ENCODE peak calls at places on chromosomes 1 and 21, in eight cellular contexts. One of them, this sample, is unnamed.

GRCh38 chr1:12552111-12552888 is 65.7 kb downstream of the DHRS3 start:
- DNase-seq in NCI-H2081 treated with DMSO at 0.1 percent for 48 hours: no peak
- DNase-seq in germinal center: no peak
- DNase-seq in neural progenitor cell: no peak
- DNase-seq in CD4-positive, CD25-positive, alpha-beta regulatory T cell: no peak
- DNase-seq in SHP77: no peak
- DNase-seq in activated T-helper 1 cell treated with Interleukin-2 at 50 U/mL for 16 hours: no peak
- DNase-seq in stimulated activated CD4-positive, alpha-beta T cell treated with anti-CD3 and anti-CD28 coated beads, Interleukin-1b, Interleukin-23, amount 100 ng/mL, for 24 hours: no peak
- DNase-seq in this sample: no peak

GRCh38 chr21:33185852-33186251 is 43.9 kb upstream of the IFNAR2 start:
- DNase-seq in activated T-helper 1 cell treated with Interleukin-2 at 50 U/mL for 16 hours: no peak
- DNase-seq in germinal center: no peak
- DNase-seq in NCI-H2081 treated with DMSO at 0.1 percent for 48 hours: no peak
- DNase-seq in SHP77: no peak
- DNase-seq in CD4-positive, CD25-positive, alpha-beta regulatory T cell: peak; percentile 86
- DNase-seq in stimulated activated CD4-positive, alpha-beta T cell treated with anti-CD3 and anti-CD28 coated beads, Interleukin-1b, Interleukin-23, amount 100 ng/mL, for 24 hours: no peak
- DNase-seq in neural progenitor cell: no peak
- DNase-seq in this sample: no peak

GRCh38 chr1:26021647-26022403 is at the start of gene EXTL1:
- DNase-seq in germinal center: no peak
- DNase-seq in CD4-positive, CD25-positive, alpha-beta regulatory T cell: no peak
- DNase-seq in NCI-H2081 treated with DMSO at 0.1 percent for 48 hours: no peak
- DNase-seq in neural progenitor cell: peak; percentile 91
- DNase-seq in activated T-helper 1 cell treated with Interleukin-2 at 50 U/mL for 16 hours: no peak
- DNase-seq in SHP77: no peak
- DNase-seq in stimulated activated CD4-positive, alpha-beta T cell treated with anti-CD3 and anti-CD28 coated beads, Interleukin-1b, Interleukin-23, amount 100 ng/mL, for 24 hours: no peak
- DNase-seq in this sample: no peak

GRCh38 chr1:201346337-201346939 is 31.0 kb downstream of the TNNT2 start:
- DNase-seq in activated T-helper 1 cell treated with Interleukin-2 at 50 U/mL for 16 hours: no peak
- DNase-seq in stimulated activated CD4-positive, alpha-beta T cell treated with anti-CD3 and anti-CD28 coated beads, Interleukin-1b, Interleukin-23, amount 100 ng/mL, for 24 hours: no peak
- DNase-seq in SHP77: no peak
- DNase-seq in neural progenitor cell: peak; percentile 80
- DNase-seq in NCI-H2081 treated with DMSO at 0.1 percent for 48 hours: no peak
- DNase-seq in germinal center: peak; percentile 28
- DNase-seq in CD4-positive, CD25-positive, alpha-beta regulatory T cell: peak; percentile 21
- DNase-seq in this sample: no peak

GRCh38 chr1:229420765-229421164 is 13.1 kb downstream of the ACTA1 start:
- DNase-seq in activated T-helper 1 cell treated with Interleukin-2 at 50 U/mL for 16 hours: no peak
- DNase-seq in SHP77: no peak
- DNase-seq in NCI-H2081 treated with DMSO at 0.1 percent for 48 hours: no peak
- DNase-seq in stimulated activated CD4-positive, alpha-beta T cell treated with anti-CD3 and anti-CD28 coated beads, Interleukin-1b, Interleukin-23, amount 100 ng/mL, for 24 hours: no peak
- DNase-seq in germinal center: no peak
- DNase-seq in neural progenitor cell: no peak
- DNase-seq in CD4-positive, CD25-positive, alpha-beta regulatory T cell: no peak
- DNase-seq in this sample: no peak

GRCh38 chr1:203342192-203342940 is 8.6 kb downstream of the FMOD start:
- DNase-seq in neural progenitor cell: peak; percentile 79
- DNase-seq in germinal center: peak; percentile 77
- DNase-seq in activated T-helper 1 cell treated with Interleukin-2 at 50 U/mL for 16 hours: no peak
- DNase-seq in CD4-positive, CD25-positive, alpha-beta regulatory T cell: peak; percentile 53
- DNase-seq in NCI-H2081 treated with DMSO at 0.1 percent for 48 hours: no peak
- DNase-seq in stimulated activated CD4-positive, alpha-beta T cell treated with anti-CD3 and anti-CD28 coated beads, Interleukin-1b, Interleukin-23, amount 100 ng/mL, for 24 hours: no peak
- DNase-seq in SHP77: peak; percentile 37
- DNase-seq in this sample: no peak

GRCh38 chr1:27569088-27569459 is 34.9 kb downstream of the AHDC1 start:
- DNase-seq in neural progenitor cell: peak; percentile 44
- DNase-seq in stimulated activated CD4-positive, alpha-beta T cell treated with anti-CD3 and anti-CD28 coated beads, Interleukin-1b, Interleukin-23, amount 100 ng/mL, for 24 hours: no peak
- DNase-seq in CD4-positive, CD25-positive, alpha-beta regulatory T cell: no peak
- DNase-seq in germinal center: no peak
- DNase-seq in NCI-H2081 treated with DMSO at 0.1 percent for 48 hours: no peak
- DNase-seq in SHP77: no peak
- DNase-seq in activated T-helper 1 cell treated with Interleukin-2 at 50 U/mL for 16 hours: no peak
- DNase-seq in this sample: no peak

GRCh38 chr1:12433323-12434053 is 184.5 kb downstream of the DHRS3 start:
- DNase-seq in activated T-helper 1 cell treated with Interleukin-2 at 50 U/mL for 16 hours: no peak
- DNase-seq in neural progenitor cell: peak; percentile 72
- DNase-seq in germinal center: no peak
- DNase-seq in CD4-positive, CD25-positive, alpha-beta regulatory T cell: no peak
- DNase-seq in SHP77: no peak
- DNase-seq in stimulated activated CD4-positive, alpha-beta T cell treated with anti-CD3 and anti-CD28 coated beads, Interleukin-1b, Interleukin-23, amount 100 ng/mL, for 24 hours: no peak
- DNase-seq in NCI-H2081 treated with DMSO at 0.1 percent for 48 hours: no peak
- DNase-seq in this sample: no peak

GRCh38 chr1:191788551-191788950 is 369.7 kb upstream of the RGS18 start:
- DNase-seq in SHP77: no peak
- DNase-seq in NCI-H2081 treated with DMSO at 0.1 percent for 48 hours: no peak
- DNase-seq in CD4-positive, CD25-positive, alpha-beta regulatory T cell: no peak
- DNase-seq in neural progenitor cell: no peak
- DNase-seq in activated T-helper 1 cell treated with Interleukin-2 at 50 U/mL for 16 hours: no peak
- DNase-seq in stimulated activated CD4-positive, alpha-beta T cell treated with anti-CD3 and anti-CD28 coated beads, Interleukin-1b, Interleukin-23, amount 100 ng/mL, for 24 hours: no peak
- DNase-seq in germinal center: no peak
- DNase-seq in this sample: no peak

GRCh38 chr1:8154621-8155052 is 128.5 kb upstream of the ERRFI1 start:
- DNase-seq in SHP77: peak; percentile 35
- DNase-seq in NCI-H2081 treated with DMSO at 0.1 percent for 48 hours: no peak
- DNase-seq in neural progenitor cell: peak; percentile 59
- DNase-seq in CD4-positive, CD25-positive, alpha-beta regulatory T cell: no peak
- DNase-seq in activated T-helper 1 cell treated with Interleukin-2 at 50 U/mL for 16 hours: no peak
- DNase-seq in germinal center: no peak
- DNase-seq in stimulated activated CD4-positive, alpha-beta T cell treated with anti-CD3 and anti-CD28 coated beads, Interleukin-1b, Interleukin-23, amount 100 ng/mL, for 24 hours: no peak
- DNase-seq in this sample: no peak

GRCh38 chr1:119732465-119733168 is 20.9 kb downstream of the PHGDH start:
- DNase-seq in stimulated activated CD4-positive, alpha-beta T cell treated with anti-CD3 and anti-CD28 coated beads, Interleukin-1b, Interleukin-23, amount 100 ng/mL, for 24 hours: no peak
- DNase-seq in neural progenitor cell: no peak
- DNase-seq in CD4-positive, CD25-positive, alpha-beta regulatory T cell: no peak
- DNase-seq in SHP77: no peak
- DNase-seq in germinal center: no peak
- DNase-seq in activated T-helper 1 cell treated with Interleukin-2 at 50 U/mL for 16 hours: no peak
- DNase-seq in NCI-H2081 treated with DMSO at 0.1 percent for 48 hours: no peak
- DNase-seq in this sample: no peak